ENCODE peak calls at places on chromosomes 16 and 17, in six cellular contexts. R is IMR-90, G is neuronal stem cell, I is H9, T is H1, B is trophoblast cell. Z is an unnamed sample.

GRCh38 chr16:3937066-3937875 is 56.8 kb upstream of the CREBBP start:
- DNase-seq in T (no peak), G (no peak), I (no peak), R (no peak), B (no peak), Z (no peak)

GRCh38 chr17:75815399-75815798 is 28.8 kb downstream of the UNC13D start:
- DNase-seq in G (no peak), I (no peak), T (no peak), R (no peak), B (no peak), Z (no peak)

GRCh38 chr16:86389566-86390328 is 120.6 kb upstream of the FOXF1 start:
- DNase-seq in T (no peak), B (no peak), I (no peak), R (no peak), G (no peak), Z (no peak)

GRCh38 chr16:70463235-70463634 is 8.8 kb downstream of the FCSK start:
- DNase-seq in B (no peak), I (no peak), G (no peak), R (no peak), T (no peak), Z (no peak)

GRCh38 chr17:81550285-81550684 is 1.9 kb downstream of the FAAP100 start:
- DNase-seq in T (no peak), I (no peak), R (no peak), G (no peak), B (no peak), Z (no peak)

GRCh38 chr16:9049241-9049640 is 42.2 kb upstream of the HAPSTR1 start:
- DNase-seq in T (no peak), B (no peak), R (peak), I (no peak), G (no peak), Z (peak)

GRCh38 chr17:29667969-29668368 is 45.3 kb upstream of the CORO6 start:
- DNase-seq in G (no peak), B (no peak), T (no peak), I (no peak), R (no peak), Z (no peak)

GRCh38 chr17:74245145-74245817 is 28.8 kb upstream of the DNAI2 start:
- DNase-seq in G (peak), R (no peak), I (peak), B (no peak), T (peak), Z (peak)

GRCh38 chr16:79284760-79285159 is 315.8 kb downstream of the MAF start:
- DNase-seq in T (no peak), B (no peak), I (no peak), G (no peak), R (no peak), Z (no peak)

GRCh38 chr16:88064889-88065746 is 113.9 kb downstream of the BANP start:
- DNase-seq in G (no peak), B (no peak), I (no peak), R (no peak), T (no peak), Z (no peak)

GRCh38 chr16:53995378-53995777 is 291.2 kb downstream of the IRX3 start:
- DNase-seq in B (no peak), R (no peak), T (no peak), I (no peak), G (no peak), Z (no peak)

GRCh38 chr16:53988136-53988535 is 284.2 kb downstream of the FTO start:
- DNase-seq in I (no peak), T (no peak), B (no peak), G (no peak), R (no peak), Z (no peak)

GRCh38 chr16:53989597-53989996 is 285.6 kb downstream of the FTO start:
- DNase-seq in T (no peak), G (no peak), R (no peak), B (no peak), I (no peak), Z (no peak)

GRCh38 chr16:53991181-53992056 is 287.5 kb downstream of the FTO start:
- DNase-seq in I (no peak), G (no peak), B (no peak), T (no peak), R (peak), Z (peak)

GRCh38 chr16:53992057-53992378 is 288.1 kb downstream of the FTO start:
- DNase-seq in G (no peak), B (no peak), T (no peak), I (no peak), R (no peak), Z (no peak)
- H2AFZ ChIP-seq in G (no peak), B (no peak), T (no peak), I (no peak), R (peak), Z (no peak)

GRCh38 chr16:76942089-76942488 is 248.9 kb upstream of the MON1B start:
- DNase-seq in I (no peak), B (no peak), T (no peak), R (no peak), G (no peak), Z (no peak)

GRCh38 chr16:76943936-76944335 is 247.1 kb upstream of the MON1B start:
- DNase-seq in G (no peak), B (no peak), T (no peak), R (no peak), I (no peak), Z (no peak)

GRCh38 chr16:76947694-76948093 is 243.3 kb upstream of the MON1B start:
- DNase-seq in G (no peak), B (no peak), I (no peak), T (no peak), R (no peak), Z (no peak)

GRCh38 chr16:76941091-76941490 is 249.9 kb upstream of the MON1B start:
- DNase-seq in I (no peak), B (no peak), T (no peak), G (no peak), R (peak), Z (no peak)

DNA sequence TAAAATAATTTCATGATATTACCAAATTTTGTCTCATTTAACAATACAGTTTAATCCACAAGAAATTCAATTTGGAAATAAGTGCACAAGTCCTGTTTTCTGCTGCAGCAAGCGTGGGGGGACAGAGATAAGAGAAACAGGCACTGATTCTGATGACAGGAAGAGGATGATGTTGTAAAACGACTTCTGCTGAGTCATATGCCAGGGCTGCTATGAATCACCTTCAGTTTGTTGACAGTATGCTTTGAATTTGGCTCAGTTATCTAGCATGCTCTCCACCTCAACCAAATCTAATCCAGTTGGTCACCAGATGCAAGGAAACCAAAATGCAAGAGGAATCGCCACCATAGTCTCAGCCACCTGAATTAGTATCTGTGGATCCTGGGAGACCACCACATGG is 244.1 kb upstream of the MON1B start:
- DNase-seq in R (peak), I (no peak), G (no peak), B (peak), T (no peak), Z (peak)
- H3K4ac ChIP-seq in R (no peak), I (no peak), G (no peak), B (no peak), T (no peak), Z (peak)

DNA sequence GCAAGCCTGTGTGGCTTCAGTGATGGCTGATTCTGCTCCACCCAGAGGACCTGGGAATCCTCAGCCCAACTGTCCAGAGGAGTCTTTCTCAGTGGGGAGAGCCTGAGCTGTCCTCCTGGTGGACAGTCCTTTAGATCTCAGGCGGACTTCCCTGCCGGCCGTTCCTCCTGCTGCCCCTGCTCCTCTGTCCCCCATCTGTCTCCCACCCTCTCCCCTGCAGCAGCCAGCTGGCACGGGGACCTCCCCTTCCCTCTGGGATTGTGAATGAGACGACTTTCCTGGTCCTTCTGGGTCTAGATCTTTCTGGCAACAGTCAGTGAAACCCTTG is 279.7 kb downstream of the SEC14L1 start:
- DNase-seq in R (no peak), I (no peak), T (no peak), B (no peak), G (no peak), Z (no peak)
- H2AFZ ChIP-seq in R (no peak), I (no peak), T (no peak), B (no peak), G (no peak), Z (no peak)

GRCh38 chr17:36863676-36864075 is 73.6 kb upstream of the LHX1 start:
- DNase-seq in R (no peak), T (no peak), I (no peak), G (no peak), B (no peak), Z (no peak)
- H3K4ac ChIP-seq in R (no peak), T (no peak), I (no peak), G (no peak), B (no peak), Z (no peak)

GRCh38 chr17:69431835-69432234 is 17.3 kb downstream of the MAP2K6 start:
- DNase-seq in R (no peak), T (no peak), B (no peak), I (no peak), G (no peak), Z (no peak)

GRCh38 chr17:69427486-69428197 is 13.1 kb downstream of the MAP2K6 start:
- DNase-seq in I (no peak), B (no peak), T (no peak), R (no peak), G (no peak), Z (no peak)

GRCh38 chr17:69433093-69433492 is 18.6 kb downstream of the MAP2K6 start:
- DNase-seq in I (no peak), G (no peak), B (no peak), T (no peak), R (no peak), Z (no peak)

GRCh38 chr17:69428252-69428980 is 13.9 kb downstream of the MAP2K6 start:
- DNase-seq in I (no peak), G (no peak), T (no peak), R (no peak), B (no peak), Z (no peak)

GRCh38 chr17:69430488-69430887 is 16.0 kb downstream of the MAP2K6 start:
- DNase-seq in G (no peak), T (no peak), R (no peak), I (no peak), B (no peak), Z (peak)
- H2AFZ ChIP-seq in G (peak), T (no peak), R (no peak), I (no peak), B (no peak), Z (no peak)

DNA sequence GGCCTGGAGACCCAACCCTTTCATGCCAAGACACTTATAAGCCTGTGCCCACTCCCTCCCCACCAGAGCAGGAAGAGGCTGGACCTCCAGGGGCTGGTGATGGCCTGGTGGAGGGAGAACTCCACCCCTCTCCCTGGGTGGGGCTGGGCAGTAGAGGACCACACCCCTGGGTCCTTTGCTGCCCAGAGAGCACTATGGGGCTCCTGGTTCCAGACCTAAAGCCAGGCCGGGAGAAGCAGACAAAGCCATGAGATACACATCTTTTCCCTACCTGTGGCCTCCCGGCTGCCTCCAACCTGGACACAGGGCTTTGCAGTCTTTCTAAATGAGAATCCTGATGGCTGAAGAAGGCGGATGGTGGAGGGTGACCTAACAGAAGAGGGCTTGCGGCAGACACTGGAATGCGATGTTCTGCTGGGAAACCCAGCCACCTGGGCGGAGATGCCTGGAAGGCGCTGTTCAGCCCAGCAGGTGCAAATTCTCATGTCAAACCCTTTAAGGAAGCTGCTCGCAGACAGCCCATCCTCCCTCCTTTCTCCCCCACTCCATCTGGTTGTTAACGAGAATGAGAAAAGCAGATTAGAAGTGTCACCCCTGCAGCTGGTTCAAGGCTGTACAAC is 43.9 kb upstream of the KIFC3 start:
- DNase-seq in G (no peak), I (peak), R (no peak), B (peak), T (peak), Z (no peak)
- H3K4ac ChIP-seq in G (no peak), I (no peak), R (no peak), B (no peak), T (no peak), Z (no peak)

GRCh38 chr16:69366431-69366830 is 14.8 kb upstream of the TMED6 start:
- DNase-seq in I (no peak), G (no peak), B (no peak), T (no peak), R (no peak), Z (no peak)

GRCh38 chr16:69373019-69373418 is 12.8 kb downstream of the TERF2 start:
- DNase-seq in I (no peak), R (no peak), B (no peak), T (no peak), G (no peak), Z (no peak)

GRCh38 chr16:69367980-69368379 is 16.4 kb upstream of the TMED6 start:
- DNase-seq in T (no peak), B (no peak), G (no peak), I (no peak), R (peak), Z (no peak)

GRCh38 chr16:69376393-69377059 is 9.3 kb downstream of the TERF2 start:
- DNase-seq in T (no peak), I (no peak), R (no peak), G (no peak), B (no peak), Z (no peak)

GRCh38 chr16:69371564-69371963 is 14.2 kb downstream of the TERF2 start:
- DNase-seq in T (no peak), R (no peak), G (no peak), B (no peak), I (no peak), Z (no peak)
- H2AFZ ChIP-seq in T (no peak), R (no peak), G (no peak), B (no peak), I (no peak), Z (no peak)

GRCh38 chr16:25679468-25680010 is 12.2 kb upstream of the HS3ST4 start:
- DNase-seq in R (no peak), I (no peak), T (no peak), B (peak), G (no peak), Z (no peak)
- H3K4ac ChIP-seq in R (no peak), I (no peak), T (no peak), B (no peak), G (no peak), Z (no peak)

GRCh38 chr16:71894229-71894920 is 956 bp upstream of the IST1 start:
- DNase-seq in T (peak), B (peak), G (peak), I (peak), R (peak), Z (peak)
- H2AFZ ChIP-seq in T (no peak), B (peak), G (peak), I (no peak), R (peak), Z (peak)

Z was measured in mesenchymal stem cell.